ENCODE peak calls at places on chromosomes 16 and 17, in nine cellular contexts. I is SK-N-SH, Y is sigmoid colon, W is HCT116, G is breast epithelium, J is HL-60, N is upper lobe of left lung, R is prostate gland, Z is esophagus muscularis mucosa. M is an unnamed sample.

GRCh38 chr16:84075376-84075775 is 32.8 kb upstream of the SLC38A8 start:
- DNase-seq in I (no peak), Y (no peak), W (no peak), G (no peak), J (no peak), N (no peak), R (no peak), Z (no peak), M (no peak)

GRCh38 chr17:38579934-38580333 is 25.8 kb downstream of the SRCIN1 start:
- DNase-seq in I (peak; percentile 94), Y (no peak), W (no peak), G (no peak), J (peak; percentile 40), N (no peak), R (no peak), Z (no peak), M (no peak)

GRCh38 chr16:88976359-88977027 is 514 bp downstream of the CBFA2T3 start:
- DNase-seq in I (no peak), Y (no peak), W (no peak), G (no peak), J (no peak), N (no peak), R (no peak), Z (no peak), M (no peak)

GRCh38 chr17:67025216-67025792 is 19.1 kb upstream of the CACNG1 start:
- DNase-seq in I (no peak), Y (no peak), W (no peak), G (no peak), J (no peak), N (peak; percentile 68), R (no peak), Z (no peak), M (no peak)

GRCh38 chr16:17843905-17844304 is 373.1 kb upstream of the XYLT1 start:
- DNase-seq in I (no peak), Y (no peak), W (no peak), G (no peak), J (no peak), N (no peak), R (no peak), Z (no peak), M (no peak)

GRCh38 chr16:77408607-77409006 is 26.2 kb downstream of the ADAMTS18 start:
- DNase-seq in I (no peak), Y (no peak), W (no peak), G (no peak), J (peak; percentile 3), N (no peak), R (no peak), Z (no peak), M (no peak)

GRCh38 chr17:37608369-37609169 is 649 bp downstream of the SYNRG start:
- DNase-seq in I (peak; percentile 79), Y (no peak), W (no peak), G (no peak), J (peak; percentile 23), N (peak; percentile 25), R (peak; percentile 21), Z (no peak), M (peak; percentile 11)

GRCh38 chr17:66637491-66637890 is 197.4 kb upstream of the CACNG5 start:
- DNase-seq in I (no peak), Y (no peak), W (no peak), G (no peak), J (no peak), N (no peak), R (no peak), Z (no peak), M (no peak)

GRCh38 chr17:78781339-78782304 is at the start of gene CYTH1:
- DNase-seq in I (peak; percentile 75), Y (peak; percentile 76), W (no peak), G (no peak), J (peak; percentile 41), N (peak; percentile 45), R (no peak), Z (no peak), M (no peak)

GRCh38 chr16:12576878-12577277 is 226.8 kb downstream of the CPPED1 start:
- DNase-seq in I (no peak), Y (no peak), W (no peak), G (no peak), J (no peak), N (no peak), R (no peak), Z (no peak), M (no peak)

GRCh38 chr17:1813088-1813487 is 16.6 kb downstream of the SMYD4 start:
- DNase-seq in I (no peak), Y (no peak), W (no peak), G (no peak), J (no peak), N (no peak), R (no peak), Z (no peak), M (no peak)

GRCh38 chr17:28553000-28553505 is 629 bp upstream of the UNC119 start:
- DNase-seq in I (no peak), Y (no peak), W (no peak), G (no peak), J (no peak), N (no peak), R (no peak), Z (no peak), M (no peak)

GRCh38 chr17:28551421-28552186 is 820 bp downstream of the UNC119 start:
- DNase-seq in I (no peak), Y (no peak), W (no peak), G (no peak), J (no peak), N (no peak), R (no peak), Z (no peak), M (no peak)

GRCh38 chr17:28550858-28551257 is 1.6 kb downstream of the UNC119 start:
- DNase-seq in I (no peak), Y (no peak), W (no peak), G (no peak), J (no peak), N (no peak), R (no peak), Z (no peak), M (no peak)

GRCh38 chr17:28554565-28554964 is 2.1 kb upstream of the UNC119 start:
- DNase-seq in I (no peak), Y (no peak), W (no peak), G (no peak), J (no peak), N (no peak), R (no peak), Z (no peak), M (no peak)

DNA sequence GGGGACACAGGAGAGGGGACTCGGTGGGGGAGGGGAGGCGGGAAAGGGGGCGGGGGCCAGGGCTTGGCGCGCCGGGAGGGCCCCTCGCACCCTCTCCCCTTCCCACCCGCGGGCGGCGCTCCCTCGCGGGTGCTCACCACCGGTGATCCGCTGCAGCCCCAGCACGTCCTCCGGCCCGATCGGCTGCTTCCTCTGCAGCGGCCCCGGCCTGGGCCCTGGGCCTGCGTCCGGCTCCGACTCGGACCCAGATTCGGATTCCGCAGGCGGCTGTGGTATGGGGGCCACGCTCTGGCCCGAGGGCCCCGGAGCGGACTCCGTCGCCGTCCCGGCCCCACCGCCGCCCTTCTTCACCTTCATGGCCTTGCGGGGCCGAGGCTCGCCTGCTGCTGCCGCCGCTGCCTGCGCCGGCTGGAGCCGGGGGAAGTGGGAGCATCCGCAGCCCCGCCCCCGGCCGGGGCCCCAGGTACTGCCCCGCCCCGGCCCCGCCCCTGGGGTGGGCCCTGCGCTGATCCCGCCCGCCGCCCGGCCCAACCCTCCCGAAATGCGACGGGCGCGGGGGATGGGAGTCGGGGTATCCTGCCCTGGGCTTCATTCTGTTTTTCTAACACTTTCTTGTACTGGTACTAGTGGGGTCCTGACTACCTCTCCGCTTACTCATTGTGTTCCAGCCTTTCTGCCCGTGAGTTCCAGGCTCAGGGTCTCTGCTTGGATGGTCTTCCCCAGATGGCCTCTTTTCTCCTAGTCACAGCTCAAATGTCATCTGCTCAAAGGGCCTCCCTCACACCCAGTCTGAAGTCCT is at the start of gene UNC119:
- DNase-seq in I (peak; percentile 99), Y (peak; percentile 82), W (no peak), G (peak; percentile 61), J (peak; percentile 70), N (peak; percentile 88), R (peak; percentile 73), Z (no peak), M (peak; percentile 87)
- TF ChIP-seq POLR2AphosphoS5 in I (peak; percentile 77), Y (peak; percentile 60), W (peak; percentile 84), G (peak; percentile 48), J (no peak), N (no peak), R (no peak), Z (peak; percentile 61), M (peak; percentile 49)

DNA sequence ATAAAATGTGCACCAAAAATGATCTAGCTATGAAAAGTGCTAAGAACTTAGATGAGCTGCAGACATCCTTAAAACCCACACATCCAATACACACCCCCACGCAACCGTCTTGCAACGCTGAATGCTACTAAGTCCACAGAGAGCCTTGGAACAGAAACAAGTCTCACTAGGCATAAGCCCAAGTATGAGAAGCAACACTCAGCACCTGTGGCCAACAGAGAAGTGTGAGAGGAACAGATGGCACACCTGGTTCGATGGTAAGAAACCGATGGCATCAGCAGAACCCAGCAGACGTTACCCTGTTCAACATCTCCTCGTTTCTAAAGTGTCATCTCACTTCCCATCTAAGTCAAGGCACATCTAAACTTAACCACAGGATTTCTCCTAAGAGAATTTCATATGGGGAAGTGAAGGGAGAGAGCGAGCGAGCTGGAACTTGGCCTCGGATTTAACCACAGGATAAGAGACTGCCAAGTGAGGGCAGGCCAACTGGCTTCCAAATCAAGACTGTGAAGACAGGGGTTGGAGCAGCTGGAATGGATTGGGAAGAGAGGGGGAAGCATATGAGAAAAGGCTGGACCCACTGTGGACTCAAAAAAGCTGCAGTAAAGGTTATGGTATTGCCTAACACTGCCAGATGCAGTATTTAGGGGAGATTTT is 41.0 kb downstream of the NXPH3 start:
- DNase-seq in I (no peak), Y (peak; percentile 88), W (no peak), G (peak; percentile 58), J (peak; percentile 10), N (no peak), R (no peak), Z (no peak), M (no peak)
- TF ChIP-seq POLR2AphosphoS5 in I (no peak), Y (no peak), W (no peak), G (no peak), J (no peak), N (no peak), R (peak; percentile 13), Z (no peak), M (no peak)

DNA sequence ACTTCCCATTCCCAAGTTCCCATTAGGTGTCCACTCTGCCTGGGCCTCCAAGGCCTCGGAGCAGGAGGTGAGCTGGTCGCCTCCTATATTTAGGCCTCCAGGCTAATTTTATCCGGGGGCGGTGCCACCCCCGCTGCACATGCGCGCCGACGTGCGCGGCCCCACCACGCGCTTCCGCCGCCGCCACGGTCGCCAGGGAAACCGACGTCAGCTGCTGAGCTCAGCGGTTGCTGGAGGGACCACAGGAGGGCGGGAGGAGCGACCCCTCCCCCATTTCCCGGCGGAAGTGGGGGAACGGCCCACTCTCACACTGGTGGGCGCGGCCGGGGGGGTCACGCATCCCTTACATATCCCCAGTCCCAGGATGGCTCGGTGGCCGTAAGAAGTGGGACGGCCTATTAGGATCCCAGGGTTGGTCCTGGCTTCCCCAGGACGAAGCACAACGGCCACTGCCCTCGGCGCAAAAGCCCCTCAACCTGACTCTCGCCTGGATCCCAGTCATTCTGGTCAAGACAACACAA is 1.0 kb downstream of the PER1 start:
- DNase-seq in I (peak; percentile 93), Y (peak; percentile 98), W (no peak), G (peak; percentile 81), J (peak; percentile 51), N (peak; percentile 89), R (peak; percentile 77), Z (peak; percentile 96), M (peak; percentile 82)
- TF ChIP-seq POLR2AphosphoS5 in I (no peak), Y (peak; percentile 90), W (peak; percentile 31), G (peak; percentile 66), J (no peak), N (peak; percentile 96), R (peak; percentile 97), Z (peak; percentile 100), M (peak; percentile 17)

GRCh38 chr16:30382398-30383015 is at the start of gene SEPTIN1:
- DNase-seq in I (no peak), Y (no peak), W (no peak), G (no peak), J (peak; percentile 34), N (no peak), R (no peak), Z (no peak), M (peak; percentile 59)
- TF ChIP-seq POLR2AphosphoS5 in I (no peak), Y (no peak), W (no peak), G (no peak), J (no peak), N (no peak), R (no peak), Z (no peak), M (peak; percentile 48)

M was measured in GM12891.